ENCODE peak calls at places on chromosomes 13 and 19, in five cellular contexts. Y is CD4-positive, CD25-positive, alpha-beta regulatory T cell; W is stimulated activated CD4-positive, alpha-beta T cell treated with anti-CD3 and anti-CD28 coated beads, Interleukin-4, amount 100 ng/mL, for 24 hours; U is HEK293T; K is H54. P is an unnamed sample.

GRCh38 chr13:106796280-106797047 is 228.5 kb upstream of the ARGLU1 start:
- DNase-seq in U (no peak), W (no peak), K (no peak), Y (no peak), P (peak)

GRCh38 chr19:5397804-5398692 is 57.2 kb upstream of the ZNRF4 start:
- DNase-seq in K (no peak), W (no peak), U (peak), Y (no peak), P (peak)

GRCh38 chr13:30796833-30797601 is 61.7 kb downstream of the ALOX5AP start:
- DNase-seq in Y (no peak), K (no peak), U (no peak), W (peak), P (no peak)

GRCh38 chr13:28052945-28053344 is 47.4 kb downstream of the FLT3 start:
- DNase-seq in K (no peak), U (no peak), Y (no peak), W (no peak), P (no peak)

GRCh38 chr13:111219306-111219705 is 101.1 kb upstream of the TEX29 start:
- DNase-seq in W (no peak), K (no peak), Y (no peak), U (no peak), P (no peak)

GRCh38 chr19:51366999-51367564 is 894 bp upstream of the ETFB start:
- DNase-seq in W (peak), Y (peak), U (no peak), K (no peak), P (peak)

GRCh38 chr13:31421756-31422155 is 222.0 kb downstream of the B3GLCT start:
- DNase-seq in U (no peak), W (no peak), K (no peak), Y (no peak), P (no peak)

GRCh38 chr13:113955235-113955634 is 18.6 kb downstream of the C13orf46 start:
- DNase-seq in W (no peak), U (no peak), Y (no peak), K (no peak), P (no peak)

GRCh38 chr19:21322528-21322927 is 6.7 kb downstream of the ZNF708 start:
- DNase-seq in U (no peak), K (no peak), W (no peak), Y (no peak), P (no peak)

GRCh38 chr13:74191036-74191809 is 57.0 kb upstream of the KLF12 start:
- DNase-seq in K (no peak), Y (peak), W (no peak), U (no peak), P (no peak)

GRCh38 chr19:57978586-57979289 is 4.4 kb upstream of the C19orf18 start:
- DNase-seq in W (no peak), Y (no peak), K (no peak), U (no peak), P (no peak)

GRCh38 chr13:27924529-27925141 is 4.8 kb downstream of the PDX1 start:
- DNase-seq in Y (no peak), W (no peak), K (no peak), U (no peak), P (no peak)

GRCh38 chr13:27293051-27293691 is 22.5 kb downstream of the RASL11A start:
- DNase-seq in W (no peak), K (no peak), U (no peak), Y (no peak), P (no peak)

GRCh38 chr13:25352230-25352629 is 19.5 kb upstream of the ATP8A2 start:
- DNase-seq in U (no peak), Y (no peak), K (no peak), W (no peak), P (no peak)

GRCh38 chr13:24042710-24043440 is 117.6 kb upstream of the SPATA13 start:
- DNase-seq in Y (no peak), U (no peak), K (no peak), W (no peak), P (no peak)

GRCh38 chr19:45780448-45781281 is 1.6 kb downstream of the DMPK start:
- DNase-seq in K (no peak), U (no peak), Y (no peak), W (no peak), P (no peak)

GRCh38 chr19:34365463-34366401 is 736 bp downstream of the GPI start:
- DNase-seq in W (peak), K (peak), Y (no peak), U (peak), P (no peak)

GRCh38 chr13:113059891-113060290 is 45.7 kb upstream of the F7 start:
- DNase-seq in W (no peak), K (no peak), U (no peak), Y (no peak), P (no peak)

GRCh38 chr13:82214341-82214740 is 1667.9 kb downstream of the SLITRK1 start:
- DNase-seq in W (no peak), U (no peak), Y (no peak), K (no peak), P (no peak)

GRCh38 chr19:12828494-12828893 is 5.9 kb downstream of the RTBDN start:
- DNase-seq in W (no peak), U (peak), K (no peak), Y (peak), P (no peak)

P was measured in naive B cell.